ENCODE peak calls at places on chromosomes 2 and 18, in six cellular contexts. E, R, S, K, F and D are unnamed samples.

GRCh38 chr2:25161055-25161781 is 7.2 kb downstream of the POMC start:
- DNase-seq in F (peak), S (peak), K (peak), E (peak), R (peak), D (peak)

GRCh38 chr2:44940612-44941464 is 664 bp upstream of the SIX3 start:
- DNase-seq in R (no peak), K (no peak), S (no peak), E (no peak), F (no peak), D (no peak)

GRCh38 chr2:176182671-176183070 is 5.8 kb upstream of the HOXD1 start:
- DNase-seq in R (no peak), F (no peak), K (no peak), S (no peak), E (no peak), D (no peak)

GRCh38 chr2:38261569-38262513 is 115.2 kb downstream of the ATL2 start:
- DNase-seq in K (peak), S (no peak), R (no peak), E (no peak), F (no peak), D (no peak)

GRCh38 chr2:98761267-98761781 is 30.4 kb upstream of the MGAT4A start:
- DNase-seq in E (no peak), S (peak), K (peak), R (no peak), F (no peak), D (no peak)

GRCh38 chr2:72579595-72580180 is 246.1 kb downstream of the EXOC6B start:
- DNase-seq in F (no peak), S (no peak), R (peak), K (no peak), E (no peak), D (no peak)

GRCh38 chr2:128623776-128624424 is 305.2 kb upstream of the HS6ST1 start:
- DNase-seq in K (peak), F (no peak), R (peak), E (no peak), S (no peak), D (no peak)

GRCh38 chr18:9697121-9697520 is 11.0 kb upstream of the RAB31 start:
- DNase-seq in K (no peak), E (no peak), F (no peak), S (no peak), R (no peak), D (no peak)

GRCh38 chr2:154402138-154402714 is 296.3 kb upstream of the KCNJ3 start:
- DNase-seq in E (no peak), F (no peak), R (no peak), K (no peak), S (no peak), D (peak)

GRCh38 chr18:25210622-25211021 is 141.3 kb downstream of the ZNF521 start:
- DNase-seq in K (no peak), S (no peak), E (no peak), R (no peak), F (no peak), D (no peak)

GRCh38 chr2:100139114-100139513 is 3.3 kb downstream of the AFF3 start:
- DNase-seq in R (no peak), K (no peak), F (no peak), E (no peak), S (no peak), D (no peak)

GRCh38 chr2:161415041-161415440 is 1.1 kb upstream of the TBR1 start:
- DNase-seq in E (no peak), R (no peak), F (no peak), S (no peak), K (no peak), D (no peak)

GRCh38 chr2:8539743-8540551 is 141.9 kb upstream of the ID2 start:
- DNase-seq in R (peak), S (no peak), F (peak), E (no peak), K (no peak), D (no peak)

GRCh38 chr2:7595181-7595580 is 678.0 kb downstream of the RNF144A start:
- DNase-seq in R (no peak), K (no peak), E (no peak), F (no peak), S (no peak), D (no peak)

GRCh38 chr2:12797815-12798214 is 81.1 kb downstream of the TRIB2 start:
- DNase-seq in K (no peak), R (no peak), S (no peak), F (no peak), E (no peak), D (no peak)

GRCh38 chr2:70255637-70256314 is 2.2 kb upstream of the PCYOX1 start:
- DNase-seq in S (no peak), K (no peak), E (no peak), R (no peak), F (no peak), D (no peak)

GRCh38 chr2:96484096-96484495 is 21.1 kb downstream of the NEURL3 start:
- DNase-seq in F (no peak), R (no peak), K (no peak), S (no peak), E (no peak), D (no peak)

GRCh38 chr2:167294775-167295140 is 406.5 kb downstream of the XIRP2 start:
- DNase-seq in K (no peak), R (no peak), S (no peak), F (no peak), E (no peak), D (peak)

GRCh38 chr2:84613082-84613481 is 96.8 kb downstream of the DNAH6 start:
- DNase-seq in S (no peak), R (no peak), E (no peak), K (no peak), F (no peak), D (no peak)

GRCh38 chr2:48952071-48952604 is 196.6 kb upstream of the LHCGR start:
- DNase-seq in E (no peak), F (no peak), S (no peak), R (no peak), K (no peak), D (no peak)

GRCh38 chr2:160407393-160408204 is 86.0 kb downstream of the RBMS1 start:
- DNase-seq in S (peak), K (peak), F (peak), E (no peak), R (peak), D (peak)

GRCh38 chr2:58634653-58635347 is 393.7 kb upstream of the FANCL start:
- DNase-seq in E (no peak), S (no peak), F (no peak), K (no peak), R (no peak), D (no peak)

GRCh38 chr2:214103199-214104001 is 307.5 kb upstream of the VWC2L start:
- DNase-seq in K (no peak), F (peak), R (no peak), E (no peak), S (no peak), D (no peak)

GRCh38 chr2:229090231-229090630 is 180.9 kb downstream of the PID1 start:
- DNase-seq in E (no peak), S (no peak), K (no peak), R (no peak), F (peak), D (no peak)

GRCh38 chr2:172119089-172119488 is 16.4 kb upstream of the DLX2 start:
- DNase-seq in R (peak), F (no peak), K (no peak), E (no peak), S (no peak), D (no peak)

GRCh38 chr18:56186319-56186718 is 452.1 kb downstream of the TXNL1 start:
- DNase-seq in F (no peak), R (no peak), S (no peak), E (no peak), K (no peak), D (no peak)

GRCh38 chr18:44834867-44835469 is 154.3 kb downstream of the SETBP1 start:
- DNase-seq in S (no peak), E (no peak), F (no peak), K (no peak), R (no peak), D (no peak)

GRCh38 chr2:30026091-30027055 is 105.0 kb upstream of the ALK start:
- DNase-seq in S (no peak), F (peak), E (no peak), K (peak), R (peak), D (no peak)

GRCh38 chr2:24852431-24853020 is 59.3 kb downstream of the CENPO start:
- DNase-seq in S (no peak), K (no peak), E (no peak), R (no peak), F (no peak), D (no peak)

GRCh38 chr2:119360423-119360966 is 6.1 kb downstream of the C2orf76 start:
- DNase-seq in K (no peak), S (no peak), F (no peak), E (no peak), R (no peak), D (no peak)

GRCh38 chr18:56066524-56067215 is 478.7 kb upstream of the TCF4 start:
- DNase-seq in R (no peak), E (no peak), F (no peak), K (no peak), S (no peak), D (no peak)

GRCh38 chr2:158497486-158497885 is 40.7 kb downstream of the PKP4 start:
- DNase-seq in R (no peak), F (no peak), S (no peak), E (no peak), K (no peak), D (no peak)